ENCODE peak calls at places on chromosomes 1 and 21, in nine cellular contexts. S, U, W, J, Q, I, K, E and Z are unnamed samples.

GRCh38 chr1:80258659-80259058 is 1252.1 kb upstream of the ADGRL4 start:
- DNase-seq in S (no peak), U (no peak), W (no peak), J (no peak), Q (no peak), I (no peak), K (no peak), E (no peak), Z (no peak)

GRCh38 chr1:54245501-54245900 is 45.5 kb downstream of the MRPL37 start:
- DNase-seq in S (no peak), U (peak), W (peak), J (no peak), Q (no peak), I (no peak), K (no peak), E (no peak), Z (no peak)

GRCh38 chr21:39581414-39581813 is 31.3 kb upstream of the B3GALT5 start:
- DNase-seq in S (no peak), U (no peak), W (no peak), J (peak), Q (no peak), I (no peak), K (no peak), E (no peak), Z (no peak)

GRCh38 chr1:36540056-36540455 is 57.3 kb upstream of the CSF3R start:
- DNase-seq in S (no peak), U (no peak), W (no peak), J (no peak), Q (no peak), I (no peak), K (no peak), E (no peak), Z (no peak)

GRCh38 chr1:34970829-34971228 is 14.3 kb downstream of the TMEM35B start:
- DNase-seq in S (peak), U (no peak), W (no peak), J (no peak), Q (no peak), I (no peak), K (no peak), E (no peak), Z (no peak)

GRCh38 chr21:43609501-43610340 is 49.6 kb downstream of the HSF2BP start:
- DNase-seq in S (peak), U (peak), W (no peak), J (no peak), Q (peak), I (peak), K (no peak), E (no peak), Z (peak)

GRCh38 chr1:62295921-62296451 is 23.2 kb downstream of the KANK4 start:
- DNase-seq in S (no peak), U (no peak), W (peak), J (no peak), Q (no peak), I (no peak), K (no peak), E (no peak), Z (peak)

GRCh38 chr1:26075421-26076144 is 8.2 kb upstream of the TRIM63 start:
- DNase-seq in S (no peak), U (no peak), W (no peak), J (no peak), Q (no peak), I (peak), K (no peak), E (peak), Z (no peak)